ENCODE peak calls at places on chromosomes 4 and X, in four cellular contexts. K is endodermal cell, R is AG09309, N is GM12878. D is an unnamed sample.

GRCh38 chr4:94532016-94532789 is 80.5 kb downstream of the PDLIM5 start:
- DNase-seq in R (peak), K (no peak), N (no peak), D (no peak)

GRCh38 chr4:101155368-101155767 is 192.0 kb downstream of the PPP3CA start:
- DNase-seq in R (peak), N (no peak), K (no peak), D (no peak)

GRCh38 chrX:65679071-65679540 is 11.7 kb downstream of the MSN start:
- DNase-seq in K (no peak), R (no peak), N (no peak), D (no peak)

GRCh38 chrX:111145878-111146277 is 49.9 kb downstream of the PAK3 start:
- DNase-seq in R (no peak), N (no peak), K (no peak), D (no peak)

GRCh38 chr4:157741642-157742041 is 431.2 kb downstream of the GASK1B start:
- DNase-seq in N (no peak), R (no peak), K (no peak), D (no peak)

GRCh38 chr4:77820836-77821561 is 1.8 kb upstream of the CNOT6L start:
- DNase-seq in K (no peak), R (no peak), N (no peak), D (no peak)

GRCh38 chr4:107825072-107825789 is 499 bp downstream of the SGMS2 start:
- DNase-seq in R (no peak), K (peak), N (no peak), D (no peak)

GRCh38 chr4:81040175-81040659 is 9.7 kb downstream of the BMP3 start:
- DNase-seq in R (no peak), N (no peak), K (no peak), D (no peak)

GRCh38 chrX:53171356-53171755 is 53.7 kb downstream of the KDM5C start:
- DNase-seq in N (no peak), R (no peak), K (no peak), D (no peak)

GRCh38 chr4:75194180-75194579 is 261.3 kb downstream of the PARM1 start:
- DNase-seq in K (no peak), R (no peak), N (no peak), D (no peak)

GRCh38 chr4:77600521-77601451 is 4.8 kb upstream of the CXCL13 start:
- DNase-seq in R (no peak), K (peak), N (no peak), D (no peak)

GRCh38 chr4:78926825-78927224 is 12.4 kb downstream of the PAQR3 start:
- DNase-seq in N (no peak), K (no peak), R (no peak), D (no peak)

GRCh38 chr4:169640261-169640880 is 20.0 kb downstream of the CLCN3 start:
- DNase-seq in R (peak), N (no peak), K (no peak), D (no peak)

GRCh38 chrX:136907626-136908025 is 27.1 kb upstream of the RBMX start:
- DNase-seq in R (no peak), N (no peak), K (no peak), D (no peak)

GRCh38 chr4:82745173-82745842 is 53.3 kb downstream of the SCD5 start:
- DNase-seq in K (peak), R (peak), N (no peak), D (no peak)

GRCh38 chrX:19889582-19890342 is 2.4 kb upstream of the SH3KBP1 start:
- DNase-seq in K (peak), R (no peak), N (peak), D (no peak)

GRCh38 chrX:145609951-145610511 is 207.6 kb upstream of the SLITRK2 start:
- DNase-seq in R (no peak), K (no peak), N (no peak), D (no peak)

GRCh38 chr4:139920552-139920951 is 233.4 kb downstream of the MAML3 start:
- DNase-seq in R (no peak), K (no peak), N (no peak), D (no peak)

GRCh38 chr4:25172964-25173917 is 13.0 kb upstream of the SEPSECS start:
- DNase-seq in N (no peak), K (no peak), R (peak), D (no peak)

GRCh38 chr4:87950516-87950915 is 25.0 kb upstream of the SPP1 start:
- DNase-seq in K (no peak), R (no peak), N (no peak), D (no peak)

GRCh38 chr4:159765402-159765801 is 662.5 kb downstream of the RAPGEF2 start:
- DNase-seq in R (no peak), K (no peak), N (no peak), D (no peak)

GRCh38 chrX:13489451-13489850 is 80.0 kb upstream of the EGFL6 start:
- DNase-seq in R (no peak), K (no peak), N (no peak), D (no peak)

GRCh38 chr4:59122626-59123025 is 2012.4 kb upstream of the IGFBP7 start:
- DNase-seq in N (no peak), K (peak), R (no peak), D (no peak)

GRCh38 chr4:151948351-151949016 is 187.7 kb upstream of the GATB start:
- DNase-seq in N (no peak), K (no peak), R (peak), D (no peak)

GRCh38 chrX:150362599-150363481 is at the start of gene MAMLD1:
- DNase-seq in N (no peak), R (peak), K (peak), D (no peak)

GRCh38 chr4:16140520-16141249 is 56.9 kb upstream of the PROM1 start:
- DNase-seq in N (no peak), R (peak), K (peak), D (peak)

GRCh38 chr4:139514382-139515059 is 41.5 kb downstream of the SETD7 start:
- DNase-seq in R (no peak), K (no peak), N (no peak), D (no peak)

GRCh38 chr4:103303011-103303410 is 104.9 kb upstream of the CENPE start:
- DNase-seq in R (no peak), N (no peak), K (no peak), D (no peak)

GRCh38 chrX:8731579-8732395 is at the start of gene ANOS1:
- DNase-seq in N (no peak), K (peak), R (no peak), D (no peak)

GRCh38 chr4:152063301-152064235 is 302.8 kb upstream of the GATB start:
- DNase-seq in N (no peak), R (no peak), K (no peak), D (peak)

GRCh38 chr4:73883306-73883705 is 14.1 kb downstream of the CXCL1 start:
- DNase-seq in R (no peak), K (no peak), N (no peak), D (no peak)

GRCh38 chr4:5526070-5526831 is 182.1 kb downstream of the EVC2 start:
- DNase-seq in R (no peak), K (no peak), N (no peak), D (no peak)

GRCh38 chr4:126405369-126405982 is 1090.7 kb downstream of the FAT4 start:
- DNase-seq in N (no peak), K (no peak), R (peak), D (peak)

GRCh38 chr4:105225500-105225899 is 78.8 kb downstream of the TET2 start:
- DNase-seq in R (no peak), K (no peak), N (no peak), D (no peak)

GRCh38 chrX:114152130-114152529 is 431.8 kb upstream of the HTR2C start:
- DNase-seq in R (no peak), K (no peak), N (no peak), D (no peak)

GRCh38 chrX:55450259-55450658 is 1.7 kb upstream of the MAGEH1 start:
- DNase-seq in R (no peak), K (peak), N (no peak), D (peak)

GRCh38 chrX:94302446-94302845 is 628.4 kb downstream of the FAM133A start:
- DNase-seq in N (no peak), K (no peak), R (no peak), D (no peak)

DNA sequence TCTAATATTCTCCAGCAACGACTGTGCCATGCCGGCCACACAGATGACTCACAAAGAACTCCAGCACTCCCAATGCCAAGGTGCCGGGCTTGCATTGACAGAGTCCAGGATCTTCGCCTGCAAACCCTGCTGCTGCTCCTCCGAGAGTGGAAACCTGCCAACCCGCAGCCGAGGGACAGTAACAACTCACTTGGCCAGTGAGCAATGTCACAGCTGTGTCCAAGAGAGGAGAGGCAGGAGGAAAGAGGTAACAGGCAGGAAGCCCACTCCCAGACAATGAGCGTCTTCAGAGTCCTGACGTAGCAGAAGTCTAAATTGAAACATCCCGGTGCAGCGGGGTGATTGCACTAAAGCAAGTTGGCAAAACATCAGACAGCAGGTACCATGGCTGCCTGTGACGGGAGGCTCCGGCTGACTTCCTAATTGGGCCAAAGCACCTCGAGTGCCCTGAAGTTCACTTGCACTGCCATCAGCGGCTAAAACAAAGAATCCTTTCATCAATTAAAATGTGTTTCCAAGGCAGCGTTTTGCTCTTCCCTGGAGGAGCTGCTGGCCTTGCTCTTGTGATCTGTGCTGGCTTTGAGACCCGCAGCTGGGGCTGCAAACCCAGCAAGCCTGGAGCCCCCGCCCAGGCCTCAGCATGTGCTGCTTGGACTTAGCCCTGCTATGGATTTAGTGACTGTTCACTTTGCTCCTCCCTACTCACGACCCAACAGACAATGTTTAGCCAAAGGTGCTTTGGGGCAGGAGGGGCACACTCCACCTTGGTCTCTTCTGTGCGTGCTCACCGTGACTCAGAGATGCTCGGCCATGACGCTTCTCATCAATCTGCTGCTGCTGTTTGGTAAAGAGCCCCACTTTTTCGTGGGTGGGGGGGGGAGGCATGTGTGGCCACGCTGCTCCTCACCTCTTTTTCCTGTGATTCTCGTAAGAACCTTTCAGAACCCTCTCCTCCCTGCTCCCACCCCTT is 36.5 kb downstream of the DCTD start:
- DNase-seq in R (no peak), N (no peak), K (no peak), D (no peak)
- H3K4me3 ChIP-seq in R (no peak), N (no peak), K (no peak), D (no peak)

DNA sequence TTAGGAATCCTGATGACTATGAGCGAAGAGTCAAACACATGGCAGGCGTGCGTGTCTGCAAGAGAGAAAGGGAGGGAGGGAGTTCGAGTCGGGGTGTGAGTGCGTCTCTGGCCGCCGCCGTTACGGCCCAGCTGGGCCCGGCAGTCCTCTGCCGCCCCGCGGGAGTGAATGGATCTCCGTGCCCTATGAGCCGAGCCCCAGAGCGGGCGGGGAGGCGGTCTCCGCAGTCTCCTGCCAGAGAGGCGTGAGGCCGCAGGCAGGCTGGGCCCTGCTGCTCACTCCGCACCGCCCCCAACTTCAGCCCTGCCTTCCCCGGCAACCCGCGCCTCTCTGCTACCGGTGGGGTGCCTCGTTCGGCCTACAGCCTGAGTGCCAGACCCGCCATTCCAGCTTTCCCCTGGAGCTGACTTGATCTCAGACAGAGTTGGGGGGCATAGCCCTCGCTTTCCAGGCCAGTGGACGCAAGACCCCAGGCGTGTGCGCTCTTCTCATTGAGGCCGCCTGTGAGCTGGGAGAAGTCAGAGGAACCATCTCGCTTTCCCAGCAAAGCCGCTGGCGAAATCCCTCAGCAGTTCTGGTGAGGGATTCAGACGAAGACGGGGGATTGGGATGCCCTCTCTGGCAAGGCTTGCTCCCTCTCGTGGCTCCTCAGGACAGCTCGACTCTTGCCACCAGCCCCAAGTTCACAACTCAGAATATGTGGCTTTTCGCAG is 1.4 kb downstream of the SLC16A2 start:
- DNase-seq in R (peak), K (peak), N (no peak), D (no peak)
- TF ChIP-seq CTCF in R (peak), K (peak), N (no peak), D (no peak)

GRCh38 chrX:45761920-45762319 is 561.2 kb upstream of the DIPK2B start:
- DNase-seq in K (no peak), R (no peak), N (no peak), D (no peak)

GRCh38 chrX:45765726-45766125 is 565.0 kb upstream of the DIPK2B start:
- DNase-seq in N (no peak), R (no peak), K (no peak), D (no peak)

GRCh38 chrX:45762699-45763647 is 562.3 kb upstream of the DIPK2B start:
- DNase-seq in R (no peak), N (peak), K (no peak), D (no peak)

GRCh38 chrX:45767021-45767491 is 566.4 kb upstream of the DIPK2B start:
- DNase-seq in K (no peak), R (no peak), N (no peak), D (no peak)

DNA sequence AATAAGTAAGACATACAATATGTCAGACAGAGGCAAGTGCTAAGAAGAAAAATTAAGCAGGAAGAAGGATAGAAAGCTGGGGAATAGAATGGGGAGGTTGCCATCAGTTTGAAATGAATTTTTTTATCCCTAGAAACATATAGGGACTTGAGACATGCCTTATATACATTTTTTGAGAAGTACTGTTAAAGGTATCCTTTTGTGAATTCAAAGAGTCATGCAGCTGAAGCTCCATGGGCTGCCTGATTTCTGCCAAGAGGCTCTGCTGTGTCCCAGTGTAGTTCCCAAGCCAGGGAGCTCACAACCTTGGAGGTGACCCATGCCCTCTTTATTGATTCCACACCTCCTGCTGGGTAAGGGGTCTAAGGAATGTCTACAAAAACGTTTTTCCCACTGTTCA is 564.6 kb upstream of the DIPK2B start:
- DNase-seq in R (no peak), N (no peak), K (no peak), D (no peak)
- H3K4me3 ChIP-seq in R (peak), N (no peak), K (no peak), D (no peak)

GRCh38 chrX:79094075-79094832 is 50.2 kb upstream of the GPR174 start:
- DNase-seq in R (no peak), N (no peak), K (no peak), D (no peak)
- TF ChIP-seq CTCF in R (no peak), N (no peak), K (no peak), D (no peak)

DNA sequence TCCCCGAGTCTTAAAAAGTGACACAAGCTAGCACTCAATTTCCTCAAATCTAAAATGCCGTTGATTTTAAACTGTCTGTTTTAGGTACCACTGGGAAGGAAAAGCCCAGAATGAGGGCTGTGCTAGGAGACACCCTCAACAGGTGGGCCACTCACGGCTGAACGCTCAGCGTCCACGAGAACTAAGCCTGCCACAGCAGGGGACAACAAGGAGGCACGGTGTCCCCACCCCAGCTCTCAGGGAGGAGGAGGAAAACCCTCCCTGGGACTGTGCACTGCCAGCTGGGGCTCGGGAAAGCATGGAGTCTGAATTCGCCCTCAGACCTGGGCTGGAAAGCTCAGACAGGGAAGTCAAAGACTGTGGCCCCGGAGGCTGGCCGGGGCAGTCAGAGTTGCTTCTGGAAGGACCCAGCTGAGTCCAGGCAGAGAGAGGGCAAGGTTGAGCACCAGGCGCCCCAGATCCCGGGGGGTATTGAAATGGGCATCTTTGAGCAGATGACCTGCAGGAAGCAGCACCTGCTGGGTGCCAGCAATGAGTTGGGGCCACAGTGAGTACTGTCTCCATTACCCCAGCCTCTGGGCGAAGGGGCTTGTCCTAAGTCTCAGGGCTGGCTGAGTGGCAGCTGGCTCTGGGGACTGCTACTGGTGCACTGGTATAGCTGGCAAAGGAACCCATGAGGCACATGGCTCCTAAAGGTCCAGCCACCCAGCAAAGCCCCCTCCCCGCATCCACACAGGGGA is 769 bp upstream of the CPZ start:
- DNase-seq in K (peak), R (no peak), N (no peak), D (no peak)
- H3K4me3 ChIP-seq in K (no peak), R (no peak), N (no peak), D (no peak)

D was measured in LNCaP clone FGC.